ENCODE peak calls at places on chromosomes 1 and 21, in four cellular contexts. J is IMR-90, B is K562, O is GM12878. U is an unnamed sample.

GRCh38 chr1:44237721-44238457 is 24.6 kb downstream of the DMAP1 start:
- DNase-seq in J (peak; percentile 25), O (no peak), B (peak; percentile 95), U (peak; percentile 40)

GRCh38 chr1:3356827-3357457 is 97.5 kb upstream of the ARHGEF16 start:
- DNase-seq in B (no peak), O (no peak), J (no peak), U (no peak)

GRCh38 chr1:228009828-228010775 is 3.3 kb downstream of the WNT3A start:
- DNase-seq in B (no peak), J (no peak), O (peak; percentile 13), U (no peak)

GRCh38 chr1:100187912-100188311 is 9.9 kb upstream of the LRRC39 start:
- DNase-seq in J (peak; percentile 26), B (no peak), O (no peak), U (no peak)

GRCh38 chr1:36153476-36153875 is 2.5 kb upstream of the MAP7D1 start:
- DNase-seq in O (no peak), J (no peak), B (no peak), U (no peak)

GRCh38 chr1:223087231-223087990 is 55.6 kb downstream of the TLR5 start:
- DNase-seq in J (peak; percentile 20), B (no peak), O (no peak), U (no peak)

GRCh38 chr1:2939041-2939552 is 82.2 kb upstream of the ACTRT2 start:
- DNase-seq in J (no peak), B (no peak), O (no peak), U (no peak)

GRCh38 chr1:244654284-244655038 is 1.5 kb downstream of the DESI2 start:
- DNase-seq in B (no peak), O (no peak), J (peak; percentile 26), U (peak; percentile 28)

GRCh38 chr1:36087233-36088123 is 1.2 kb upstream of the ADPRS start:
- DNase-seq in B (peak; percentile 52), J (no peak), O (no peak), U (no peak)

GRCh38 chr21:29307718-29308455 is 9.2 kb downstream of the BACH1 start:
- DNase-seq in B (no peak), J (no peak), O (no peak), U (no peak)

DNA sequence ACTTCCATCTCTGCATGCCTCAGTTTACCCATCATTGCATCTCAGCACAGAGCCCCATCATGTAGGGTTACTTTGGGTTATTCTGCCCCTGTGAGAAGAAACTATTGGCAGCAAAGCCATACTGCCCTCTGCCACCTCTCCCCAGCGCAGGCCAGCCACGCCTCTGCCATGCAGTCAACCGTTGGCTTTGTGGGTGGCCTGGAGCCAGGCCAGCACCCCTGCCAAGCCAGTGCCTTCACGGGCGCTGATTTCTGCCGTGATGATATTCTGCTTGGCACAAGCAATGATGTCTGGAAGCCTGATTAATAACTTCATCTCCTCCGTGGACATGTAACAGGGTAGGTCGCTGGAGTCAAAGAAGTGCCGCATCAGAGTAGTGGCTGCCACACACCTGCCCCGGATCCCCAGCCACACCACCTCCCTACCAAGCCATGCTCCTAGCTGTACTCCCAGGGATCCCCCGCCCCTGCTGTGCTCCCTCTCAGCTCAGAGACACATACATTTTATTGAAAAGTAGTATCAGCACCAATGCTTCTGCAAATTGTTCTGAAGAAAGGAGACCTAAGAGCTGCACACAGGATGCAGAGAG is 15.0 kb upstream of the CEP85 start:
- DNase-seq in B (no peak), O (no peak), J (no peak), U (no peak)
- TF ChIP-seq POLR2A in B (no peak), O (no peak), J (no peak), U (no peak)

GRCh38 chr1:7902478-7903084 is 38.1 kb downstream of the TNFRSF9 start:
- DNase-seq in O (no peak), J (peak; percentile 70), B (peak; percentile 81), U (peak; percentile 58)
- H3K9ac ChIP-seq in O (no peak overlapping the region), J (peak overlapping the region; percentile 52), B (no peak overlapping the region), U (no peak overlapping the region)

DNA sequence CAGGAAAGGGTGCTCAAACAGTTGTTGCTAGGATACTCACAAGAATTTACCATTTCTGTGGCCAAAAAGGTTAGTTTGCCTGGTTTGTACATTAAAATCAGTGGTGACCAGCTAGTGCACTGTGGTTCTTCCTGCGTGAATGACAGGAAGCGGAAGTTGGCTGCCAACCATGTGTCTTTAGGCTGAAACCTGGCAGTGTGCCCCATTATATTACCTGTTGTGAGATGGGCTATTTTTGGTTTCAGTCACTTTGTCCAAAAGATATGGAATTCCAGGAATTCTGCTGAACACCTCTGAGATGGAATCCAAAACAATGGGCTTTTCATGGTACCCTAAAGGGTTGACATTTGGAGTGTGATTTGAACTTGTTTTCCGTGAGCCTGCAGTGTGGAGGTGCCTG is 13.6 kb downstream of the MAP3K21 start:
- DNase-seq in B (no peak), J (no peak), O (no peak), U (no peak)
- TF ChIP-seq FOS in B (no peak), J (no peak), O (no peak), U (no peak)

DNA sequence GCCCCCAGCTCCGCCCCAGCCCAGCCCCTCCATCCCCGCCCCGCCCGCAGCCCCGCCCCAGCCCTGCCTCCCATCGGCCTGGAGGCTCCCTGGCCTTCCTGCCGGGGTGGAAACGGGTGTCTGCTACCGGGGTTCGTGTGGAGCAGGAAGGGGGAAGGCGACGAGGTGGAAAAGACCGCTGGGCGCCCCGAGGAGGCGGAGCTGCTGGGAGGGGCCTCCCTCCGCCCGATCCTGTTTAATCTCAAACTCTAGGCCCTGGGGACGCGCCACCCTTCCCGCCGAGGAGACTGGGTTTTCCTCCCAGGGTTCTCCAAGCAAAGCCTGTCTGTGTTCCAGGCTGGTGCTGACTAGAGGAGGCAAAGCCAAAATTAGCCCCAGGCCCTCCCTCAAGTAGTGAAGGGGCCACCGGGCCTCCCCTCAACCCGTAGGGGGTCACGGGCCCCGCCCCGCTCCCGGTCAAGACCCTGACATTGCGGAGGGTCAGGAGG is 16.2 kb upstream of the TTLL10 start:
- DNase-seq in B (peak; percentile 97), O (no peak), J (peak; percentile 79), U (peak; percentile 70)
- TF ChIP-seq POLR2A in B (peak; percentile 88), O (peak; percentile 18), J (peak; percentile 60), U (peak; percentile 62)

GRCh38 chr1:181541947-181542346 is 58.6 kb downstream of the CACNA1E start:
- DNase-seq in O (no peak), J (peak; percentile 4), B (no peak), U (no peak)
- H3K9ac ChIP-seq in O (no peak overlapping the region), J (no peak overlapping the region), B (no peak overlapping the region), U (no peak overlapping the region)

DNA sequence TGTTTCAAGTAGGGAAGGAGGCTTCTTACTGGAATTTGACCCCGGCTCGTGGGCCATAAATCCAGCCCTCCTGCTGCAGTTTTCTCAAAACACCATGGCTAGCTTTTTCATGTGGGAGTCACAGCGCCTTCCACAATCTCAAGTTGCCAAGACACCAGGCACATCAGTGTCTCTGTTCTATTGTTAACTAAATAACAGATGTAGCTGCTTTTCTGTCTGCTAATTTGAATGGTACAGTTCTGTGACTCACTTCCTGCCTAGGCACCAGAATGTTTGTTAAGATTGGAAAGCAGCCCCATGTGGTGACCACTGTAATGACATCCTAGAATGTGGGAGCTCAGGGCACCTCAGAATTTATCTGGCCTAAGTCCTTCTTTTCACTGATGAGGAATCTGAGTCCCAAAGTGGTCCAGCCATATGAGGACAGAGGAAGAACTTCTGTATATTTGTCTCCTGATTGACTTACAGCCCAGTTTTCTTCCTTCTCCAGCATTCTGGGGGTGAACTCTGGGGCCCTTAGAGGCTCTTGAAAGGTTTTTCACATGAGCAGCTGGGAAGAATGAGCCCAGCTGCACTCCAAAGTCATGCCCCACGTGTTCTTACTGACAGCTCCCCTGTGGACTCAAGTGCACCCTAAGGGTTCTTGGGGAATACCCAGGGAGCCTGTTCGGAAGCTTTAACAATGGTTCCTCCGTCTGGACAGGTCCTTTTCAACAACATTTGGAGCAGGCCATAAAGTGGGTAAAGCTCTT is 27.5 kb downstream of the TRIM45 start:
- DNase-seq in O (no peak), J (peak; percentile 75), B (peak; percentile 63), U (peak; percentile 90)
- TF ChIP-seq FOS in O (no peak), J (peak; percentile 45), B (no peak), U (peak; percentile 80)

U was measured in endothelial cell of umbilical vein.